ENCODE peak calls at places on chromosomes 6 and 20, in four cellular contexts. One of them, this sample, is unnamed. For H3K36me3 and H3K4me1, the result is how much of the 10 kb centered on the place peaks cover.

GRCh38 chr6:87791982-87792381 is 89.9 kb upstream of the AKIRIN2 start:
- DNase-seq in CD8-positive, alpha-beta memory T cell: no peak
- DNase-seq in Peyer's patch: no peak
- DNase-seq in left ventricle myocardium inferior: no peak
- DNase-seq in this sample: no peak

GRCh38 chr20:47334022-47334551 is 22.4 kb downstream of the ZMYND8 start:
- DNase-seq in CD8-positive, alpha-beta memory T cell: no peak
- DNase-seq in Peyer's patch: peak
- DNase-seq in left ventricle myocardium inferior: no peak
- DNase-seq in this sample: peak

GRCh38 chr6:31116661-31117385 is 2.2 kb downstream of the PSORS1C1 start:
- DNase-seq in CD8-positive, alpha-beta memory T cell: no peak
- DNase-seq in Peyer's patch: peak
- DNase-seq in left ventricle myocardium inferior: no peak
- DNase-seq in this sample: no peak

GRCh38 chr20:59163641-59164530 is at the start of gene ZNF831:
- DNase-seq in CD8-positive, alpha-beta memory T cell: peak
- DNase-seq in Peyer's patch: no peak
- DNase-seq in left ventricle myocardium inferior: no peak
- DNase-seq in this sample: no peak

GRCh38 chr6:106975699-106976032 is 1.1 kb upstream of the CD24 start:
- DNase-seq in CD8-positive, alpha-beta memory T cell: no peak
- DNase-seq in Peyer's patch: no peak
- DNase-seq in left ventricle myocardium inferior: no peak
- DNase-seq in this sample: no peak

GRCh38 chr6:73746776-73747175 is 50.8 kb downstream of the CD109 start:
- DNase-seq in CD8-positive, alpha-beta memory T cell: no peak
- DNase-seq in Peyer's patch: no peak
- DNase-seq in left ventricle myocardium inferior: no peak
- DNase-seq in this sample: no peak

GRCh38 chr6:11276911-11277274 is 44.4 kb upstream of the NEDD9 start:
- DNase-seq in CD8-positive, alpha-beta memory T cell: no peak
- DNase-seq in Peyer's patch: no peak
- DNase-seq in left ventricle myocardium inferior: no peak
- DNase-seq in this sample: no peak

GRCh38 chr20:61584851-61585250 is 332.8 kb downstream of the CDH4 start:
- DNase-seq in CD8-positive, alpha-beta memory T cell: no peak
- DNase-seq in Peyer's patch: no peak
- DNase-seq in left ventricle myocardium inferior: peak
- DNase-seq in this sample: no peak

GRCh38 chr20:24489631-24490260 is 20.3 kb downstream of the SYNDIG1 start:
- DNase-seq in CD8-positive, alpha-beta memory T cell: no peak
- DNase-seq in Peyer's patch: no peak
- DNase-seq in left ventricle myocardium inferior: no peak
- DNase-seq in this sample: no peak

GRCh38 chr20:47708140-47708807 is 77.0 kb downstream of the SULF2 start:
- DNase-seq in CD8-positive, alpha-beta memory T cell: no peak
- DNase-seq in Peyer's patch: no peak
- DNase-seq in left ventricle myocardium inferior: no peak
- DNase-seq in this sample: no peak

GRCh38 chr6:119182875-119183274 is 104.4 kb upstream of the FAM184A start:
- DNase-seq in CD8-positive, alpha-beta memory T cell: no peak
- DNase-seq in Peyer's patch: no peak
- DNase-seq in left ventricle myocardium inferior: no peak
- DNase-seq in this sample: no peak

GRCh38 chr20:3754258-3754595 is 13.3 kb downstream of the ADISSP start:
- DNase-seq in CD8-positive, alpha-beta memory T cell: no peak
- DNase-seq in Peyer's patch: peak
- DNase-seq in left ventricle myocardium inferior: no peak
- DNase-seq in this sample: no peak

GRCh38 chr20:3752386-3752759 is 15.2 kb downstream of the ADISSP start:
- DNase-seq in CD8-positive, alpha-beta memory T cell: no peak
- DNase-seq in Peyer's patch: no peak
- DNase-seq in left ventricle myocardium inferior: no peak
- DNase-seq in this sample: no peak

GRCh38 chr20:3753501-3754257 is 13.9 kb downstream of the ADISSP start:
- DNase-seq in CD8-positive, alpha-beta memory T cell: no peak
- DNase-seq in Peyer's patch: peak
- DNase-seq in left ventricle myocardium inferior: no peak
- DNase-seq in this sample: no peak

GRCh38 chr20:3751664-3752385 is 15.7 kb downstream of the ADISSP start:
- DNase-seq in CD8-positive, alpha-beta memory T cell: peak
- DNase-seq in Peyer's patch: peak
- DNase-seq in left ventricle myocardium inferior: peak
- DNase-seq in this sample: no peak

DNA sequence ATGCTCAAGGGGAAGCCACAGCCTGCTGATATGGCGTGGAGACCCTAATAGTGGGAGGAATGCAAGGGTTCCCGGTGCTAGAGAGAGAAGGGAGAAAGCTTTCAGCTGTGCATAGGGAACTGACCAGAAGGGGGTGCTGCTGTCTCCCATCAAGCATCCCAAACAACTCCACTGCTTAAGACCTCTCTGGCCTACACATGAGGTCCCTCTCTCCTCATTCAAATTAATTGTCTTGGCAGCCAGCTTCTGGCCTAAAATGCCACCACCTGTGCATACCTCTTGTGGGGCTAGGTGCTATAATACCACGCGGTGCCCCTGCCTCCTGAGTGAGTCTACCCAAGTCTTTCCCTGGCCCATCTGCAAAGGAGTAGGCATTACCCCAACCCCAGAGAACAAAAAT is 14.5 kb downstream of the ADISSP start:
- DNase-seq in CD8-positive, alpha-beta memory T cell: peak
- DNase-seq in Peyer's patch: peak
- DNase-seq in left ventricle myocardium inferior: no peak
- DNase-seq in this sample: no peak
- H3K36me3 ChIP-seq in CD8-positive, alpha-beta memory T cell: under half
- H3K36me3 ChIP-seq in Peyer's patch: under half
- H3K36me3 ChIP-seq in left ventricle myocardium inferior: under half
- H3K36me3 ChIP-seq in this sample: under half

GRCh38 chr6:133973109-133973971 is 20.3 kb downstream of the TBPL1 start:
- DNase-seq in CD8-positive, alpha-beta memory T cell: peak
- DNase-seq in Peyer's patch: no peak
- DNase-seq in left ventricle myocardium inferior: no peak
- DNase-seq in this sample: no peak
- H3K4me1 ChIP-seq in CD8-positive, alpha-beta memory T cell: under half
- H3K4me1 ChIP-seq in Peyer's patch: under half
- H3K4me1 ChIP-seq in left ventricle myocardium inferior: half or more
- H3K4me1 ChIP-seq in this sample: under half

GRCh38 chr6:20486641-20487040 is 47.6 kb upstream of the CDKAL1 start:
- DNase-seq in CD8-positive, alpha-beta memory T cell: no peak
- DNase-seq in Peyer's patch: no peak
- DNase-seq in left ventricle myocardium inferior: no peak
- DNase-seq in this sample: no peak
- H3K36me3 ChIP-seq in CD8-positive, alpha-beta memory T cell: under half
- H3K36me3 ChIP-seq in Peyer's patch: under half
- H3K36me3 ChIP-seq in left ventricle myocardium inferior: half or more
- H3K36me3 ChIP-seq in this sample: half or more

GRCh38 chr20:31516651-31517050 is 2.4 kb downstream of the HM13 start:
- DNase-seq in CD8-positive, alpha-beta memory T cell: no peak
- DNase-seq in Peyer's patch: no peak
- DNase-seq in left ventricle myocardium inferior: no peak
- DNase-seq in this sample: no peak
- H3K4me1 ChIP-seq in CD8-positive, alpha-beta memory T cell: under half
- H3K4me1 ChIP-seq in Peyer's patch: under half
- H3K4me1 ChIP-seq in left ventricle myocardium inferior: half or more
- H3K4me1 ChIP-seq in this sample: under half

DNA sequence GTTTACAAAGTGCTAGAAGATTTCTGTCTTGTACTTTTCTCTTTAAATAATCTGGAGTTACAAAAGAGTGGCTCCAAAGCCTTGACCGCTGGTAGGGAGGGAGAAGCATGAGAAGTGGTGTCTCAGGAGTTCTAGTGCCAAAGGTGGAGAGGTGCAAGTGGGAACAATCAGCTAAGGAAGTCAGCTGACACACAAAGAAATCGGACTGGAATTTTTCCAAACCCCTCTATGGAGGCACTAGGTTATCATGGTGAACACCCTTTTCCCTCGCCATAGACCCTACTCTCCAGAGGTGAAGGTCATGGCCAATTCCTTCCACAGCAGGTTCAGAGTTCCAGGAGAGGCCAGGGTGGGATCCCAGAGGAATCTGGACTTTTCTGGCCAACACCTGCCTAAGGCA is 14.8 kb downstream of the PLAGL2 start:
- DNase-seq in CD8-positive, alpha-beta memory T cell: no peak
- DNase-seq in Peyer's patch: no peak
- DNase-seq in left ventricle myocardium inferior: no peak
- DNase-seq in this sample: no peak
- H3K36me3 ChIP-seq in CD8-positive, alpha-beta memory T cell: under half
- H3K36me3 ChIP-seq in Peyer's patch: under half
- H3K36me3 ChIP-seq in left ventricle myocardium inferior: under half
- H3K36me3 ChIP-seq in this sample: under half

DNA sequence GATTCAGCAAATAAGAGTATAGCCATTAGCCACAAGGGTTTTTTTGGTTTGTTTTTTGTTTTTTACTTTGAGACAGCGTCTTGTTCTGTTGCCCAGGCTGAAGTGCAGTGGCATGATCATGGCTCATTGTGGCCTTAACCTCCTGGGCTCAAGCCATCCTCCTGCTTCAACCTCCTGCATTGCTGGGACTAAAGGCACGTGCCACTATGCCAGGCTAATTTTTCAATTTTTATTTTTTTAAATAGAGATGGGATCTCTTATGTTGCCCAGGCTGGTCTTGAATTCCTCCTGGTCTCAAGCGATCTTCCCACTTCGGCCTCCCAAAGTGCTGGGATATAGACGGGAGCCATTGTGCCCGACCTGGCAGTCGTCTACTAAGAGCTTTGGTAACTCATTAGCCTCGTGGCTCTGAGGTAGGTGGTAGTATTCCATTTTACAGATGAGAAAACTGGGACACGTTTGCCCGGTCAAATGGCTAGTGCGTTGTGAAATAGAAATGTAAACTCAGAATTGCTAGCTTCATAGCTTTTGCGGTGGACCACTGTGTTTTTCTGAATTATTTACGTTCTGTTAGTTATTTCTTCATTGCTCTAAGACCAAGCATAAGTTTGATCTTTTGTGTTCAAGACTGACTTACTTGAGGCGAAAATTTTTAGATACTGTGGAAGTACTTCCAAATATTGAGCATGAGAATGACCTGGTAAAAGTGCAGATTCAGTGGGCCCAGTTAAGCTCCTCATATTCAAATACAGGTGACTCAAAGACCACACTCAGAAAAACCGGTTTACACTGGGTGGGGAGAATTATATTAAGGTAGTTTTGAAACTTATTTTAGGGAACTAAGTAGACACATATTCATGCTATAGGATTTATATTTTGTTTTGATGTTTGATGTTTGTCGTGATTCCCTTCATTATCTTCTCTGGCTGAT is 2.1 kb downstream of the PANK2 start:
- DNase-seq in CD8-positive, alpha-beta memory T cell: no peak
- DNase-seq in Peyer's patch: peak
- DNase-seq in left ventricle myocardium inferior: no peak
- DNase-seq in this sample: no peak
- H3K4me1 ChIP-seq in CD8-positive, alpha-beta memory T cell: half or more
- H3K4me1 ChIP-seq in Peyer's patch: half or more
- H3K4me1 ChIP-seq in left ventricle myocardium inferior: half or more
- H3K4me1 ChIP-seq in this sample: under half

GRCh38 chr6:158771399-158772158 is 47.6 kb downstream of the EZR start:
- DNase-seq in CD8-positive, alpha-beta memory T cell: no peak
- DNase-seq in Peyer's patch: no peak
- DNase-seq in left ventricle myocardium inferior: no peak
- DNase-seq in this sample: no peak
- H3K36me3 ChIP-seq in CD8-positive, alpha-beta memory T cell: half or more
- H3K36me3 ChIP-seq in Peyer's patch: half or more
- H3K36me3 ChIP-seq in left ventricle myocardium inferior: half or more
- H3K36me3 ChIP-seq in this sample: half or more

GRCh38 chr6:35507221-35507620 is 5.5 kb downstream of the TULP1 start:
- DNase-seq in CD8-positive, alpha-beta memory T cell: no peak
- DNase-seq in Peyer's patch: no peak
- DNase-seq in left ventricle myocardium inferior: no peak
- DNase-seq in this sample: no peak
- H3K4me1 ChIP-seq in CD8-positive, alpha-beta memory T cell: under half
- H3K4me1 ChIP-seq in Peyer's patch: under half
- H3K4me1 ChIP-seq in left ventricle myocardium inferior: under half
- H3K4me1 ChIP-seq in this sample: under half

GRCh38 chr6:90544085-90544484 is 42.8 kb downstream of the MAP3K7 start:
- DNase-seq in CD8-positive, alpha-beta memory T cell: no peak
- DNase-seq in Peyer's patch: no peak
- DNase-seq in left ventricle myocardium inferior: no peak
- DNase-seq in this sample: no peak
- H3K36me3 ChIP-seq in CD8-positive, alpha-beta memory T cell: under half
- H3K36me3 ChIP-seq in Peyer's patch: half or more
- H3K36me3 ChIP-seq in left ventricle myocardium inferior: half or more
- H3K36me3 ChIP-seq in this sample: half or more